ENCODE peak calls at places on chromosomes 6 and 20, in ten cellular contexts. P is body of pancreas; D is endothelial cell; L is pancreas; A is uterus; O is esophagus squamous epithelium; X is A673; I is dorsolateral prefrontal cortex; G is Peyer's patch; C is CD8-positive, alpha-beta T cell. U is an unnamed sample.

GRCh38 chr6:27228963-27229477 is 18.5 kb upstream of the PRSS16 start:
- DNase-seq in O (no peak), X (no peak), I (no peak), P (no peak), G (no peak), C (no peak), A (no peak), D (no peak), L (no peak), U (no peak)

GRCh38 chr6:157139054-157139708 is 184.1 kb downstream of the TMEM242 start:
- DNase-seq in P (no peak), A (no peak), I (no peak), D (peak; percentile 59), O (no peak), X (no peak), L (no peak), G (no peak), C (no peak), U (no peak)

GRCh38 chr6:98054453-98054852 is 771.4 kb upstream of the MMS22L start:
- DNase-seq in D (no peak), L (no peak), I (no peak), G (no peak), P (no peak), A (no peak), C (no peak), O (no peak), X (peak; percentile 49), U (no peak)

GRCh38 chr6:155883741-155884140 is 428.1 kb upstream of the NOX3 start:
- DNase-seq in A (no peak), P (no peak), C (no peak), L (no peak), D (no peak), G (no peak), I (no peak), X (no peak), O (no peak), U (no peak)

GRCh38 chr6:117592983-117593759 is 9.1 kb downstream of the GOPC start:
- DNase-seq in A (no peak), D (no peak), P (no peak), L (no peak), I (no peak), O (no peak), C (no peak), G (no peak), X (no peak), U (no peak)

GRCh38 chr6:82348130-82348529 is 15.5 kb upstream of the TPBG start:
- DNase-seq in I (no peak), C (no peak), O (no peak), D (no peak), X (peak; percentile 60), P (no peak), A (no peak), G (no peak), L (no peak), U (no peak)

GRCh38 chr6:11298651-11299420 is 66.4 kb upstream of the NEDD9 start:
- DNase-seq in G (no peak), C (no peak), I (no peak), L (peak; percentile 55), O (no peak), X (no peak), A (no peak), P (peak; percentile 53), D (peak; percentile 10), U (no peak)

GRCh38 chr6:132931937-132932336 is 117.6 kb downstream of the RPS12 start:
- DNase-seq in G (no peak), I (no peak), C (no peak), X (no peak), O (no peak), A (no peak), L (peak; percentile 38), P (peak; percentile 22), D (no peak), U (no peak)

GRCh38 chr6:157019115-157019628 is 242.0 kb downstream of the ARID1B start:
- DNase-seq in C (no peak), D (no peak), X (peak; percentile 52), L (no peak), G (no peak), P (no peak), A (no peak), O (no peak), I (no peak), U (no peak)

GRCh38 chr20:41889871-41890224 is 271.7 kb upstream of the CHD6 start:
- DNase-seq in L (no peak), A (no peak), G (no peak), X (peak; percentile 24), D (no peak), I (no peak), O (no peak), P (no peak), C (no peak), U (no peak)

GRCh38 chr6:41545174-41545702 is 943 bp upstream of the FOXP4 start:
- DNase-seq in C (no peak), D (no peak), I (no peak), A (no peak), X (peak; percentile 31), P (no peak), L (no peak), O (no peak), G (peak; percentile 27), U (no peak)

GRCh38 chr20:31836853-31837608 is 8.4 kb downstream of the FOXS1 start:
- DNase-seq in I (no peak), D (no peak), G (no peak), X (no peak), C (no peak), L (no peak), O (no peak), P (no peak), A (no peak), U (no peak)

GRCh38 chr6:98581725-98582124 is 252.6 kb upstream of the POU3F2 start:
- DNase-seq in G (no peak), D (no peak), X (no peak), L (no peak), C (no peak), A (no peak), I (no peak), O (no peak), P (no peak), U (no peak)

DNA sequence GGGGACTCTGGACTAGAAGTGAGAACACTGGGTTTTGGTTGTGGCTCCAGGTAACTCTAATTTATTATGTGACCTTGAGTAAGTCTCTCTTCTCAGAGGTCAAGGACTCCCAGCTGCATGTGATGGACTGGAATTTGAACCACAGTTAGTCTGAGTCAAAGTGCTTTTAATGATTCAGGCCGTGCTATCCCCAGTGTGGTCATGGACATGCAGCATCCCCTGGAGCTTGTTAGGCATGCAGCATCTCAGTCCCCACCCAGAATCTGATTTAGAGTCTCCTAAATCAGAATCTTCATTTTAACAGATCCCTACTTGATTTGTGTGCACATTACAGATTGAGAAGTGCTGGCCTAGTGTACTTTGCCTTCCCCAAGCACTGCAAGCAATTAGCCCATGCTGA is 74.2 kb downstream of the TOX2 start:
- DNase-seq in A (no peak), X (no peak), G (no peak), I (no peak), D (no peak), P (no peak), L (no peak), C (no peak), O (no peak), U (no peak)
- TF ChIP-seq CTCF in A (no peak), X (no peak), G (no peak), I (no peak), D (no peak), P (no peak), L (no peak), C (no peak), O (no peak), U (no peak)

GRCh38 chr6:1942834-1943233 is 302.6 kb downstream of the GMDS start:
- DNase-seq in C (no peak), I (no peak), D (no peak), A (no peak), P (no peak), G (no peak), X (no peak), O (no peak), L (no peak), U (no peak)

GRCh38 chr6:1941534-1941933 is 303.9 kb downstream of the GMDS start:
- DNase-seq in C (no peak), X (no peak), G (no peak), P (no peak), L (no peak), D (no peak), I (no peak), A (no peak), O (no peak), U (no peak)

GRCh38 chr6:1947922-1948321 is 297.5 kb downstream of the GMDS start:
- DNase-seq in X (no peak), I (no peak), A (no peak), P (no peak), C (no peak), G (no peak), O (no peak), D (no peak), L (no peak), U (no peak)

GRCh38 chr6:1946583-1946982 is 298.8 kb downstream of the GMDS start:
- DNase-seq in L (no peak), X (no peak), P (no peak), A (no peak), C (no peak), O (no peak), D (no peak), I (no peak), G (no peak), U (no peak)

DNA sequence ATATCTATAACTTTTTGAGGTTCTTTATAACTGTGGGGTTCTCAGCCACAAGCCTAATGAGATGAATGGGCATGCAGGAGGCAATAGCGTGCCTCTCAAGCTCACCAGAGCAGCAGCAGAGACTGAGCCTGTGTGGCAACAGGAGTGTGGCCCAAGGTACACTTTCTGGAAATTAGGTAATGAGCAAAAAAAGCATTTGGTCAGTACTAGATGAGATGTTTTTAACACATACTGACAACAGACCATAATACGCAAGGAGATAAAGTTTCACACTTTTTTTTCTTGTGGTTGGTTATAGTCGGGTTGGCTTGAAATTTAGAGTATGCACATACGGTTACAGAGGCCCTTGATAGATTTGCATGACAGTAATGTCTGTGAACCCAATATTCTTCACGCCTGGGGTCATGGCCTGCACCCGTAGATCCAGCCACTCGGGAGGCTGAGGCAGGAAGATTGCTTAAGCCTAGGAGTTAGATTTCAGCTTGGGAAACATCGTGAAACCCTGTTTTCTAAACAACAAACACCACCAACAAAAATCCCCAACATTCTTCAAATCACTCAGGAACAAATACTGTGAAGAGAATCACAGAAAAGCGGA is 300.1 kb downstream of the GMDS start:
- DNase-seq in P (no peak), G (no peak), I (no peak), A (no peak), X (no peak), L (no peak), O (no peak), C (no peak), D (no peak), U (no peak)
- TF ChIP-seq CTCF in P (no peak), G (no peak), I (no peak), A (no peak), X (no peak), L (no peak), O (no peak), C (no peak), D (no peak), U (no peak)

GRCh38 chr6:52087498-52087999 is at the start of gene PKHD1:
- DNase-seq in G (no peak), A (no peak), D (no peak), L (peak; percentile 48), P (peak; percentile 42), O (no peak), C (no peak), X (peak; percentile 53), I (no peak), U (no peak)
- TF ChIP-seq CTCF in G (no peak), A (no peak), D (peak; percentile 40), L (no peak), P (peak; percentile 56), O (peak; percentile 24), C (no peak), X (peak; percentile 65), I (no peak), U (peak; percentile 66)

GRCh38 chr20:40446868-40447267 is 242.2 kb downstream of the MAFB start:
- DNase-seq in P (no peak), I (no peak), D (no peak), O (no peak), X (no peak), C (no peak), G (no peak), A (no peak), L (no peak), U (no peak)
- TF ChIP-seq CTCF in P (no peak), I (no peak), D (no peak), O (no peak), X (no peak), C (no peak), G (no peak), A (no peak), L (no peak), U (no peak)